ENCODE peak calls at places on chromosomes 12 and 14, in six cellular contexts. P is lower leg skin; B is brain microvascular endothelial cell; S is ecto neural progenitor cell; E is H7; Z is naive thymus-derived CD8-positive, alpha-beta T cell. O is an unnamed sample.

GRCh38 chr14:80699861-80700260 is 241.7 kb downstream of the CEP128 start:
- DNase-seq in P (no peak), S (no peak), E (no peak), Z (no peak), B (no peak), O (no peak)

GRCh38 chr14:102255401-102256190 is 49.4 kb downstream of the MOK start:
- DNase-seq in P (no peak), E (no peak), S (no peak), B (no peak), Z (no peak), O (no peak)

GRCh38 chr14:58082491-58083098 is 69.4 kb downstream of the ARMH4 start:
- DNase-seq in Z (no peak), E (no peak), S (no peak), B (peak), P (no peak), O (no peak)

GRCh38 chr12:53677612-53678133 is 1.8 kb upstream of the ATP5MC2 start:
- DNase-seq in Z (no peak), P (no peak), B (no peak), S (peak), E (no peak), O (no peak)

GRCh38 chr12:4780624-4781023 is 60.4 kb downstream of the GALNT8 start:
- DNase-seq in Z (no peak), P (no peak), S (no peak), E (no peak), B (no peak), O (no peak)

GRCh38 chr12:115341442-115341841 is 657.5 kb upstream of the TBX3 start:
- DNase-seq in P (peak), B (peak), S (no peak), Z (no peak), E (no peak), O (no peak)

GRCh38 chr14:103070971-103071542 is 13.0 kb upstream of the LBHD2 start:
- DNase-seq in E (peak), P (no peak), Z (no peak), B (no peak), S (no peak), O (no peak)

GRCh38 chr14:36556811-36557433 is 25.5 kb downstream of the NKX2-8 start:
- DNase-seq in B (no peak), E (peak), Z (no peak), S (no peak), P (no peak), O (peak)

GRCh38 chr14:94460631-94461416 is 8.2 kb upstream of the SERPINA11 start:
- DNase-seq in B (no peak), S (peak), Z (no peak), E (no peak), P (peak), O (no peak)

GRCh38 chr12:44317651-44318126 is 481.8 kb downstream of the TMEM117 start:
- DNase-seq in P (no peak), B (peak), S (peak), E (peak), Z (no peak), O (peak)

GRCh38 chr12:132611620-132612019 is 1.2 kb upstream of the LRCOL1 start:
- DNase-seq in P (no peak), S (no peak), B (no peak), Z (no peak), E (no peak), O (no peak)

GRCh38 chr14:66401447-66402095 is 84.6 kb upstream of the CCDC196 start:
- DNase-seq in B (peak), P (no peak), E (no peak), Z (no peak), S (no peak), O (no peak)

GRCh38 chr14:83828406-83828805 is 1701.5 kb upstream of the FLRT2 start:
- DNase-seq in S (no peak), P (no peak), B (peak), E (no peak), Z (no peak), O (no peak)

GRCh38 chr12:32305163-32305562 is 94.2 kb upstream of the FGD4 start:
- DNase-seq in B (no peak), S (no peak), P (no peak), Z (no peak), E (no peak), O (peak)

GRCh38 chr12:5514016-5514415 is 82.1 kb downstream of the NTF3 start:
- DNase-seq in E (no peak), B (no peak), Z (no peak), P (peak), S (peak), O (no peak)

GRCh38 chr14:72619071-72619710 is 274.7 kb downstream of the DPF3 start:
- DNase-seq in P (peak), E (no peak), Z (no peak), S (peak), B (no peak), O (no peak)

GRCh38 chr12:108495823-108496579 is 19.1 kb upstream of the FICD start:
- DNase-seq in E (no peak), Z (no peak), S (no peak), P (peak), B (no peak), O (no peak)

GRCh38 chr12:4270016-4270669 is 3.4 kb upstream of the CCND2 start:
- DNase-seq in P (peak), Z (no peak), E (peak), B (no peak), S (peak), O (peak)

GRCh38 chr12:52643233-52644077 is 8.6 kb downstream of the KRT2 start:
- DNase-seq in B (no peak), E (no peak), S (peak), P (peak), Z (no peak), O (no peak)

GRCh38 chr14:51205486-51205885 is 34.6 kb upstream of the TMX1 start:
- DNase-seq in P (no peak), Z (no peak), B (no peak), S (no peak), E (no peak), O (no peak)

GRCh38 chr14:36390718-36391117 is 70.3 kb upstream of the MBIP start:
- DNase-seq in B (no peak), Z (no peak), P (no peak), E (no peak), S (no peak), O (no peak)

GRCh38 chr14:46840971-46841729 is 189.6 kb upstream of the RPL10L start:
- DNase-seq in B (no peak), S (no peak), E (no peak), Z (no peak), P (no peak), O (no peak)

GRCh38 chr14:22491683-22492483 is 97.1 kb downstream of the DAD1 start:
- DNase-seq in Z (peak), B (no peak), P (no peak), S (no peak), E (no peak), O (no peak)

GRCh38 chr14:103854822-103855733 is 7.7 kb upstream of the PPP1R13B start:
- DNase-seq in P (no peak), S (peak), Z (no peak), B (no peak), E (peak), O (no peak)

GRCh38 chr12:130281157-130281799 is 56.4 kb upstream of the PIWIL1 start:
- DNase-seq in B (no peak), S (peak), E (peak), Z (no peak), P (no peak), O (no peak)

GRCh38 chr14:86824167-86824566 is 1168.8 kb downstream of the GALC start:
- DNase-seq in P (no peak), S (no peak), B (no peak), Z (no peak), E (no peak), O (no peak)

GRCh38 chr12:33752854-33753253 is 269.4 kb upstream of the ALG10 start:
- DNase-seq in S (no peak), P (no peak), B (no peak), Z (no peak), E (no peak), O (no peak)

GRCh38 chr12:54393743-54394142 is 9.2 kb upstream of the ZNF385A start:
- DNase-seq in Z (no peak), S (no peak), B (no peak), E (no peak), P (no peak), O (no peak)

GRCh38 chr14:63899953-63900352 is 47.1 kb downstream of the SYNE2 start:
- DNase-seq in B (no peak), Z (no peak), S (no peak), E (no peak), P (no peak), O (no peak)

GRCh38 chr12:67759829-67760228 is 111.3 kb downstream of the DYRK2 start:
- DNase-seq in P (no peak), Z (no peak), S (no peak), B (no peak), E (no peak), O (no peak)

GRCh38 chr14:76826122-76826521 is at the start of gene LRRC74A:
- DNase-seq in S (no peak), Z (no peak), B (no peak), E (no peak), P (no peak), O (no peak)

GRCh38 chr14:53180272-53181221 is 27.4 kb upstream of the DDHD1 start:
- DNase-seq in B (peak), Z (no peak), S (peak), P (no peak), E (peak), O (no peak)

GRCh38 chr12:47715393-47715876 is 9.6 kb upstream of the RPAP3 start:
- DNase-seq in P (peak), E (peak), Z (peak), S (peak), B (peak), O (peak)

GRCh38 chr12:125289965-125290364 is 224.7 kb downstream of the AACS start:
- DNase-seq in P (no peak), B (no peak), S (no peak), E (no peak), Z (no peak), O (no peak)

GRCh38 chr14:72519543-72519942 is 374.4 kb downstream of the DPF3 start:
- DNase-seq in E (no peak), S (no peak), P (no peak), B (no peak), Z (no peak), O (no peak)

GRCh38 chr12:6647083-6647604 is at the start of gene ACRBP:
- DNase-seq in S (peak), B (no peak), P (peak), E (peak), Z (no peak), O (peak)

GRCh38 chr14:36518586-36519430 is 1.2 kb downstream of the NKX2-1 start:
- DNase-seq in B (no peak), P (no peak), Z (no peak), S (peak), E (peak), O (no peak)

GRCh38 chr12:42574879-42575278 is 14.7 kb downstream of the PRICKLE1 start:
- DNase-seq in P (no peak), S (no peak), B (no peak), Z (no peak), E (no peak), O (no peak)

O was measured in small intestine.